ENCODE peak calls at places on chromosomes 4 and X, in five cellular contexts. One of them, this sample, is unnamed.

GRCh38 chr4:139606600-139607301 is 50.7 kb upstream of the SETD7 start:
- ATAC-seq in HepG2: peak; percentile 66
- ATAC-seq in A549: peak; percentile 88
- ATAC-seq in upper lobe of left lung: peak; percentile 15
- ATAC-seq in GM12878: peak; percentile 49
- ATAC-seq in this sample: peak; percentile 67

GRCh38 chr4:113951263-113951662 is 28.2 kb downstream of the ARSJ start:
- ATAC-seq in upper lobe of left lung: no peak
- ATAC-seq in HepG2: no peak
- ATAC-seq in A549: no peak
- ATAC-seq in GM12878: no peak
- ATAC-seq in this sample: peak; percentile 57

GRCh38 chr4:102008711-102009110 is 218.2 kb downstream of the BANK1 start:
- ATAC-seq in A549: no peak
- ATAC-seq in upper lobe of left lung: no peak
- ATAC-seq in GM12878: no peak
- ATAC-seq in HepG2: no peak
- ATAC-seq in this sample: no peak

GRCh38 chrX:11532291-11533075 is 133.2 kb downstream of the ARHGAP6 start:
- ATAC-seq in A549: peak; percentile 64
- ATAC-seq in HepG2: no peak
- ATAC-seq in upper lobe of left lung: no peak
- ATAC-seq in GM12878: peak; percentile 42
- ATAC-seq in this sample: peak; percentile 32

GRCh38 chrX:41468647-41469323 is 21.6 kb downstream of the NYX start:
- ATAC-seq in HepG2: no peak
- ATAC-seq in upper lobe of left lung: peak; percentile 79
- ATAC-seq in A549: peak; percentile 30
- ATAC-seq in GM12878: no peak
- ATAC-seq in this sample: peak; percentile 86

GRCh38 chr4:98994474-98995182 is 893 bp upstream of the METAP1 start:
- ATAC-seq in HepG2: peak; percentile 18
- ATAC-seq in upper lobe of left lung: no peak
- ATAC-seq in A549: peak; percentile 1
- ATAC-seq in GM12878: no peak
- ATAC-seq in this sample: no peak

GRCh38 chr4:93828332-93828829 is at the start of gene ATOH1:
- ATAC-seq in A549: peak; percentile 81
- ATAC-seq in upper lobe of left lung: peak; percentile 55
- ATAC-seq in GM12878: no peak
- ATAC-seq in HepG2: peak; percentile 80
- ATAC-seq in this sample: no peak

GRCh38 chrX:10171291-10171690 is 14.5 kb downstream of the CLCN4 start:
- ATAC-seq in GM12878: no peak
- ATAC-seq in upper lobe of left lung: no peak
- ATAC-seq in HepG2: no peak
- ATAC-seq in A549: no peak
- ATAC-seq in this sample: no peak

GRCh38 chr4:20248155-20248558 is 3.5 kb upstream of the SLIT2 start:
- ATAC-seq in A549: peak; percentile 43
- ATAC-seq in HepG2: no peak
- ATAC-seq in upper lobe of left lung: no peak
- ATAC-seq in GM12878: peak; percentile 66
- ATAC-seq in this sample: peak; percentile 28

GRCh38 chr4:140609548-140610425 is 41.0 kb upstream of the UCP1 start:
- ATAC-seq in A549: peak; percentile 89
- ATAC-seq in GM12878: peak; percentile 91
- ATAC-seq in upper lobe of left lung: peak; percentile 73
- ATAC-seq in HepG2: peak; percentile 92
- ATAC-seq in this sample: peak; percentile 39

GRCh38 chrX:115968436-115969252 is 201.9 kb upstream of the AGTR2 start:
- ATAC-seq in GM12878: peak; percentile 79
- ATAC-seq in A549: peak; percentile 98
- ATAC-seq in upper lobe of left lung: peak; percentile 89
- ATAC-seq in HepG2: no peak
- ATAC-seq in this sample: peak; percentile 70

GRCh38 chrX:153927686-153927935 is 1.5 kb upstream of the ARHGAP4 start:
- ATAC-seq in A549: peak; percentile 1
- ATAC-seq in upper lobe of left lung: no peak
- ATAC-seq in HepG2: no peak
- ATAC-seq in GM12878: peak; percentile 2
- ATAC-seq in this sample: no peak

GRCh38 chr4:89056292-89056952 is 563 bp downstream of the FAM13A start:
- ATAC-seq in GM12878: peak; percentile 54
- ATAC-seq in HepG2: no peak
- ATAC-seq in A549: peak; percentile 90
- ATAC-seq in upper lobe of left lung: peak; percentile 22
- ATAC-seq in this sample: peak; percentile 77

GRCh38 chr4:48002267-48002666 is 14.2 kb downstream of the CNGA1 start:
- ATAC-seq in A549: no peak
- ATAC-seq in GM12878: no peak
- ATAC-seq in upper lobe of left lung: no peak
- ATAC-seq in HepG2: no peak
- ATAC-seq in this sample: no peak

GRCh38 chrX:36849407-36849806 is 158.8 kb upstream of the FAM47C start:
- ATAC-seq in HepG2: no peak
- ATAC-seq in A549: no peak
- ATAC-seq in upper lobe of left lung: no peak
- ATAC-seq in GM12878: no peak
- ATAC-seq in this sample: no peak

GRCh38 chr4:899556-899906 is 32.6 kb downstream of the GAK start:
- ATAC-seq in A549: no peak
- ATAC-seq in HepG2: no peak
- ATAC-seq in upper lobe of left lung: no peak
- ATAC-seq in GM12878: no peak
- ATAC-seq in this sample: no peak

GRCh38 chrX:42442745-42443144 is 335.2 kb downstream of the PPP1R2C start:
- ATAC-seq in HepG2: no peak
- ATAC-seq in A549: no peak
- ATAC-seq in GM12878: peak; percentile 66
- ATAC-seq in upper lobe of left lung: no peak
- ATAC-seq in this sample: no peak

GRCh38 chr4:53633608-53634007 is 42.3 kb upstream of the LNX1 start:
- ATAC-seq in GM12878: peak; percentile 22
- ATAC-seq in upper lobe of left lung: no peak
- ATAC-seq in A549: no peak
- ATAC-seq in HepG2: no peak
- ATAC-seq in this sample: peak; percentile 85

GRCh38 chr4:90598741-90599140 is 471.5 kb downstream of the CCSER1 start:
- ATAC-seq in upper lobe of left lung: no peak
- ATAC-seq in A549: no peak
- ATAC-seq in HepG2: no peak
- ATAC-seq in GM12878: no peak
- ATAC-seq in this sample: no peak

GRCh38 chr4:55303818-55304217 is 42.2 kb upstream of the SRD5A3 start:
- ATAC-seq in upper lobe of left lung: peak; percentile 40
- ATAC-seq in GM12878: no peak
- ATAC-seq in A549: no peak
- ATAC-seq in HepG2: no peak
- ATAC-seq in this sample: peak; percentile 43

GRCh38 chr4:95949136-95949765 is 109.4 kb downstream of the PDHA2 start:
- ATAC-seq in HepG2: no peak
- ATAC-seq in GM12878: no peak
- ATAC-seq in A549: no peak
- ATAC-seq in upper lobe of left lung: no peak
- ATAC-seq in this sample: no peak

GRCh38 chr4:153763404-153763803 is 3.6 kb upstream of the RNF175 start:
- ATAC-seq in upper lobe of left lung: no peak
- ATAC-seq in GM12878: no peak
- ATAC-seq in A549: no peak
- ATAC-seq in HepG2: no peak
- ATAC-seq in this sample: no peak

GRCh38 chrX:131741103-131741581 is 197.3 kb downstream of the OR13H1 start:
- ATAC-seq in A549: peak; percentile 75
- ATAC-seq in GM12878: peak; percentile 83
- ATAC-seq in upper lobe of left lung: peak; percentile 94
- ATAC-seq in HepG2: no peak
- ATAC-seq in this sample: peak; percentile 90

GRCh38 chrX:118215346-118215745 is 98.7 kb upstream of the KLHL13 start:
- ATAC-seq in upper lobe of left lung: no peak
- ATAC-seq in GM12878: no peak
- ATAC-seq in A549: no peak
- ATAC-seq in HepG2: no peak
- ATAC-seq in this sample: no peak

GRCh38 chr4:85607624-85608023 is 132.7 kb downstream of the ARHGAP24 start:
- ATAC-seq in A549: no peak
- ATAC-seq in HepG2: no peak
- ATAC-seq in GM12878: peak; percentile 67
- ATAC-seq in upper lobe of left lung: no peak
- ATAC-seq in this sample: no peak

GRCh38 chr4:72887152-72887551 is 182.4 kb downstream of the COX18 start:
- ATAC-seq in A549: no peak
- ATAC-seq in HepG2: no peak
- ATAC-seq in upper lobe of left lung: no peak
- ATAC-seq in GM12878: no peak
- ATAC-seq in this sample: no peak

DNA sequence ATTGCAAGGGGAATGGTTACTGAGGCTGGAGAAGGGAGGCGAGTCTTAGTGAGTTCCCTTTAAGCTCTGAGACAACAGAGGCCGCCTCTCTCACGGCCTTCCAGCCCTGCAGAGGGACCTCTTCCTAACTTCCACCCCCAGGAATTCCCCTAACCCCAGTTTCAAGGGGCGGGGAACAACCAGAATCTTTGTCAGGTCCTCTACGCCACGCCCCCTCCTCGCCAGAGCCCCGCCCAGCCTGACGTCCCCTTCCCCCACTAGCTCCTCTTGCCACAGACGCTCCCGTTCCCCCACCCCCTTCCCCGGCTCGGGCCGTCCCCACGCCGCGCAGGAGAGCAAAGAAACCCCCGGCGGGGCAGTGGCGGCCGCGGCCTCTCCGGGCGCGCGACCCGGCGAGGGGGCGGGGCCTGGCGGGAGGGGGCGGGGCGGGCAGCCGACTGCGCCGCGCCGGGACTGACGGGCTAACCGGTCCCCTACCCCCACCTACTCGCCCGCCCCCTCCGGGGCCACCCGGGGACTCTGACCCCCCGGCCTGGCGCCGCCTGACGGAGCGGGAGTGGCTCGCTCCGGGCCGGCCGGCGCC is 12.2 kb upstream of the TMEM156 start:
- ATAC-seq in A549: peak; percentile 84
- ATAC-seq in GM12878: peak; percentile 83
- ATAC-seq in upper lobe of left lung: peak; percentile 93
- ATAC-seq in HepG2: peak; percentile 82
- ATAC-seq in this sample: peak; percentile 89
- TF ChIP-seq POLR2A in A549: no peak
- TF ChIP-seq POLR2A in GM12878: peak; percentile 74
- TF ChIP-seq POLR2A in upper lobe of left lung: peak; percentile 34
- TF ChIP-seq POLR2A in HepG2: peak; percentile 91
- TF ChIP-seq POLR2A in this sample: no peak

DNA sequence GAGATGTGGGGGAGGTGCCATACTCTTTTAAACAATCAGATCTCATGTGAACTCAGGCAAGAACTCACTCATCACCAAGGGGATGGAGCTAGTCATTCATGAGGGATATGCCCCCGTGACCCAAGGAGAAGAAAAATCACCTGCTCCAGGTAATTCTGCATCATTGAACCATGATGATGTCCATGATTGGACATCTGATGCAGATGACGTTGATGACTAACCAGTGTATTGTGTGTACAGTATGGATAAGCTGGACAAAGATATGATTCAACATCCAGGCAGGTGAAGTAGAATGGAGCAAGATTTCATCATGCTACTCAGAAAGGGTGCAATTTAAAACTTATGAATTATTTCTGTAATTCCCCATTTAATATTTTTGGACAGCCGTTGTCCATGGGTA is 286.4 kb upstream of the SMIM31 start:
- ATAC-seq in GM12878: no peak
- ATAC-seq in HepG2: no peak
- ATAC-seq in A549: no peak
- ATAC-seq in upper lobe of left lung: no peak
- ATAC-seq in this sample: no peak
- TF ChIP-seq EP300 in GM12878: no peak
- TF ChIP-seq EP300 in HepG2: no peak
- TF ChIP-seq EP300 in A549: no peak
- TF ChIP-seq EP300 in upper lobe of left lung: no peak
- TF ChIP-seq EP300 in this sample: no peak

GRCh38 chrX:4239650-4240540 is 526.4 kb upstream of the PRKX start:
- ATAC-seq in A549: no peak
- ATAC-seq in GM12878: no peak
- ATAC-seq in upper lobe of left lung: no peak
- ATAC-seq in HepG2: no peak
- ATAC-seq in this sample: no peak
- H3K4me1 ChIP-seq in A549: no peaks in the 10 kb centered on the region
- H3K4me1 ChIP-seq in GM12878: no peaks in the 10 kb centered on the region
- H3K4me1 ChIP-seq in upper lobe of left lung: no peaks in the 10 kb centered on the region
- H3K4me1 ChIP-seq in HepG2: no peaks in the 10 kb centered on the region
- H3K4me1 ChIP-seq in this sample: no peaks in the 10 kb centered on the region

GRCh38 chrX:113392355-113392754 is 551.7 kb upstream of the AMOT start:
- ATAC-seq in GM12878: no peak
- ATAC-seq in A549: no peak
- ATAC-seq in HepG2: no peak
- ATAC-seq in upper lobe of left lung: peak; percentile 37
- ATAC-seq in this sample: no peak
- TF ChIP-seq POLR2A in GM12878: no peak
- TF ChIP-seq POLR2A in A549: no peak
- TF ChIP-seq POLR2A in HepG2: no peak
- TF ChIP-seq POLR2A in upper lobe of left lung: no peak
- TF ChIP-seq POLR2A in this sample: no peak

This sample was measured in gastroesophageal sphincter.